ENCODE peak calls at places on chromosomes 6 and 20, in five cellular contexts. T is SK-N-SH, U is K562, B is uterus, A is ovary. F is an unnamed sample.

GRCh38 chr6:62980093-62980492 is 231.2 kb upstream of the FKBP1C start:
- DNase-seq in B (no peak), U (no peak), A (no peak), T (no peak), F (no peak)

GRCh38 chr6:61886608-61887259 is 399.3 kb downstream of the KHDRBS2 start:
- DNase-seq in T (peak; percentile 3), A (no peak), B (no peak), U (no peak), F (no peak)

GRCh38 chr6:109440325-109441068 is at the start of the genes PPIL6 and SMPD2:
- DNase-seq in U (peak; percentile 93), B (peak; percentile 87), T (peak; percentile 98), A (peak; percentile 92), F (peak; percentile 88)

GRCh38 chr6:44294832-44295791 is 18.0 kb downstream of the AARS2 start:
- DNase-seq in U (no peak), A (no peak), T (no peak), B (no peak), F (no peak)

GRCh38 chr6:43267619-43268347 is 24.5 kb downstream of the TTBK1 start:
- DNase-seq in B (no peak), T (no peak), A (no peak), U (peak; percentile 78), F (no peak)

GRCh38 chr6:127073222-127073621 is 45.2 kb upstream of the RSPO3 start:
- DNase-seq in A (no peak), T (no peak), U (no peak), B (no peak), F (no peak)

GRCh38 chr6:33294086-33294823 is 4.5 kb downstream of the RGL2 start:
- DNase-seq in U (no peak), A (no peak), B (no peak), T (no peak), F (no peak)

GRCh38 chr20:20092852-20093251 is 40.5 kb downstream of the CFAP61 start:
- DNase-seq in U (no peak), T (no peak), A (no peak), B (no peak), F (peak; percentile 7)

GRCh38 chr20:43863821-43864544 is 50.7 kb upstream of the TOX2 start:
- DNase-seq in B (no peak), U (no peak), T (no peak), A (no peak), F (no peak)

GRCh38 chr6:152167639-152168603 is 360.4 kb downstream of the ESR1 start:
- DNase-seq in T (no peak), B (no peak), U (no peak), A (no peak), F (no peak)

GRCh38 chr20:50533061-50533460 is 22.9 kb downstream of the PTPN1 start:
- DNase-seq in A (no peak), B (no peak), U (no peak), T (no peak), F (no peak)

GRCh38 chr20:32296412-32296811 is 19.0 kb downstream of the KIF3B start:
- DNase-seq in A (no peak), U (no peak), B (no peak), T (no peak), F (no peak)

GRCh38 chr6:34692280-34692679 is 4.3 kb downstream of the ILRUN start:
- DNase-seq in A (no peak), B (no peak), T (no peak), U (no peak), F (no peak)

GRCh38 chr6:136051140-136051775 is 198.9 kb downstream of the MTFR2 start:
- DNase-seq in T (no peak), U (no peak), A (no peak), B (peak; percentile 39), F (no peak)

GRCh38 chr6:81531869-81532561 is 220.5 kb downstream of the TENT5A start:
- DNase-seq in A (no peak), T (no peak), U (no peak), B (no peak), F (no peak)

GRCh38 chr6:12749531-12750379 is 33.2 kb downstream of the PHACTR1 start:
- DNase-seq in B (no peak), A (no peak), U (no peak), T (peak; percentile 89), F (peak; percentile 23)

GRCh38 chr6:31053873-31054272 is 43.6 kb downstream of the MUC22 start:
- DNase-seq in B (no peak), U (no peak), T (no peak), A (no peak), F (no peak)

GRCh38 chr6:70281923-70282902 is 20.7 kb downstream of the COL9A1 start:
- DNase-seq in B (no peak), T (peak; percentile 42), A (no peak), U (peak; percentile 80), F (no peak)

GRCh38 chr20:18533491-18533890 is 25.8 kb downstream of the SEC23B start:
- DNase-seq in U (no peak), T (no peak), B (no peak), A (no peak), F (no peak)

GRCh38 chr6:28486533-28486932 is 29.1 kb downstream of the GPX6 start:
- DNase-seq in A (no peak), T (no peak), B (no peak), U (no peak), F (no peak)

GRCh38 chr6:140736227-140736626 is 1361.8 kb upstream of the CITED2 start:
- DNase-seq in T (no peak), U (no peak), A (no peak), B (no peak), F (peak; percentile 88)

GRCh38 chr6:3200682-3201081 is 26.8 kb downstream of the TUBB2B start:
- DNase-seq in T (no peak), A (no peak), U (no peak), B (no peak), F (no peak)

GRCh38 chr6:136749359-136749758 is 42.9 kb downstream of the MAP3K5 start:
- DNase-seq in T (no peak), A (no peak), U (peak; percentile 61), B (no peak), F (no peak)

GRCh38 chr6:13220266-13220665 is 108.1 kb downstream of the TBC1D7 start:
- DNase-seq in B (no peak), U (no peak), A (no peak), T (no peak), F (no peak)

GRCh38 chr6:125784365-125784764 is 6.4 kb upstream of the NCOA7 start:
- DNase-seq in U (no peak), T (no peak), B (no peak), A (no peak), F (peak; percentile 25)

GRCh38 chr6:33894438-33894837 is 90.6 kb upstream of the MLN start:
- DNase-seq in U (no peak), T (no peak), A (no peak), B (peak; percentile 54), F (peak; percentile 80)

GRCh38 chr6:24481449-24481848 is 7.9 kb downstream of the GPLD1 start:
- DNase-seq in T (no peak), B (no peak), U (no peak), A (no peak), F (no peak)

GRCh38 chr20:4925842-4926530 is 75.3 kb downstream of the SLC23A2 start:
- DNase-seq in B (peak; percentile 75), T (no peak), A (peak; percentile 68), U (no peak), F (peak; percentile 18)

GRCh38 chr6:140744648-140745320 is 1370.3 kb upstream of the CITED2 start:
- DNase-seq in T (no peak), U (peak; percentile 3), A (no peak), B (no peak), F (peak; percentile 73)

GRCh38 chr6:73985891-73986290 is 289.9 kb downstream of the CD109 start:
- DNase-seq in T (no peak), U (no peak), B (no peak), A (no peak), F (peak; percentile 100)
- TF ChIP-seq CTCF in T (no peak), U (no peak), B (no peak), A (no peak), F (peak; percentile 60)

DNA sequence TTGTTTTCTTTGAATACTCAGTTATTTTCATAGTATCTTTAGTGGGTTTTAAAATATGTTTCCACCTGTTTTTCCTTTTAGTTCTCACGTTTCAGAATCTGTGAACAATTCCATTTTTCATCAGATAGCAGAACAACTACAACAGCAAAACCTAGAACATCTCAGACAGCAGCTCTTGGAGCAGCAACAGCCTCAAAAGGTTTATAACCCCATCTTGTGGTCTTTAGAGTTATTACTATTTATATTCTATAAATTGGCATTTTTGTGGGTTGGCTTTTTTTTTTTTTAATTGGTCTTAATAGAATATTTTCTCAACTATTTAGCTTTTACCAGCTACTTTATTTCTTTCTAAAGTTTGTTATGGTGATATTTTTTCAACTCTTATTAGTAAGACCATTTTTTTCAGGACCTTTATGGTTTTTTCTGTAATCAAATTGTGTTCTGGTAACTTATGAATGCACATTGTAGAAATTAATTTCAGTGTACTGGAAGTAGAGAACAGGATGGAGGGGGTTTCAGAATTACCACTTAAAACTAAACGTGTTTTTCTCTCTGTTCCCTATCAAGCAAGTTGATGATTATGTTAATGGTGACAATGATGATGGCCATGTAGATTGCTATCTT is 72.2 kb downstream of the SCAF8 start:
- DNase-seq in A (no peak), T (peak; percentile 47), U (peak; percentile 34), B (no peak), F (peak; percentile 61)
- TF ChIP-seq CTCF in A (peak; percentile 14), T (peak; percentile 65), U (peak; percentile 74), B (peak; percentile 51), F (peak; percentile 58)

GRCh38 chr6:120083186-120083585 is 733.6 kb upstream of the MAN1A1 start:
- DNase-seq in B (no peak), A (no peak), T (no peak), U (no peak), F (no peak)

DNA sequence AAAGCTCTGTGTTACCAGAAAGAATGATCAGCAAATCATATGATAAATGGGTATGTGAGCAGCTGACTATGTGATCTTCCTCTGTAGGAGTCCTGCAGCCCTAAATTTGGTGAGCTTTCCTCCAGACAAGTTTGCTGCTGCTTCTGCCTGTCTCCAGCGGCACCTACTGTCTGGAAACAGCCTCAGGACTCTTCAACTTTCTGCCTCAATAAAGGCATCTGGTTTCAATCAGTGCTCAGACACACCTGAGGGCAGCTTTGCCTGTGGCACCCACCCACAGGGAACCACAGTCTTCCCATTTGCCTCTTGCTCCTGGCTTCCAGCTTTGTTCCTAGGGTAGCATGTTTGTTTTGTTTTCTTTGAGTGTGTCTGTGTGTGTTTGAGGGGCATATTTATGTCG is 727.9 kb upstream of the MAN1A1 start:
- DNase-seq in T (no peak), A (no peak), U (peak; percentile 1), B (no peak), F (peak; percentile 10)
- TF ChIP-seq CTCF in T (peak; percentile 16), A (no peak), U (no peak), B (no peak), F (peak; percentile 32)

DNA sequence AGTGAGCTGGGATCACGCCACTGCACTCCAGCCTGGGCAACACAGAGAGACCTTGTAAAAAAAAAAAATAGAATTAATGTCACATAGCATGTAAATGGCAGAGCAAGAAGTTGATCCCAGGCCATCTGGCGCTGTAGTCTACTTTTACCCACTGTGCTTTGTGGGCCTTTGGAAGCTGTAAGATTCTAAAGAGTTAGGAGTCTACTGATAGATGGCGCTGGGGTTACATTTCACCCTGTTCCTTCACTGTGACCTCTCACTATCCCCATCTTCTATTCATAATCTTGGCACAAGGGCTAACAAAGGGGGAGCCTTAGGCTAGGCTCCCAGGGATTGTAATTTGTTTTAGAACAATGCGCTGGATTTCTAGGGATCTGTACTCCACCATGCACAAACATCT is 24.4 kb downstream of the SIRPD start:
- DNase-seq in B (no peak), U (peak; percentile 4), T (no peak), A (no peak), F (no peak)
- TF ChIP-seq CTCF in B (no peak), U (peak; percentile 44), T (no peak), A (no peak), F (no peak)

GRCh38 chr20:41540459-41540858 is 77.7 kb downstream of the CHD6 start:
- DNase-seq in B (no peak), T (no peak), U (peak; percentile 51), A (no peak), F (no peak)
- TF ChIP-seq CTCF in B (no peak), T (no peak), U (peak; percentile 19), A (no peak), F (no peak)

GRCh38 chr20:57048027-57048869 is 218.2 kb downstream of the BMP7 start:
- DNase-seq in B (no peak), T (peak; percentile 63), U (peak; percentile 66), A (no peak), F (peak; percentile 65)
- TF ChIP-seq CTCF in B (peak; percentile 43), T (peak; percentile 60), U (peak; percentile 81), A (no peak), F (peak; percentile 60)

F was measured in AG10803.